ENCODE peak calls at places on chromosomes 7 and 10, in nine cellular contexts. M is IMR-90, L is A673, G is psoas muscle, D is foreskin keratinocyte, E is cardiac muscle cell, B is mammary epithelial cell, I is heart right ventricle, S is PC-3. J is an unnamed sample.

GRCh38 chr10:5478694-5479305 is 20.6 kb downstream of the CALML5 start:
- DNase-seq in M (no peak), L (no peak), G (no peak), D (no peak), E (no peak), B (no peak), I (no peak), S (no peak), J (no peak)

GRCh38 chr10:84201682-84202081 is 7.3 kb downstream of the CDHR1 start:
- DNase-seq in M (no peak), L (no peak), G (no peak), D (no peak), E (no peak), B (no peak), I (no peak), S (no peak), J (no peak)

GRCh38 chr7:23205861-23206510 is 24.1 kb downstream of the NUP42 start:
- DNase-seq in M (no peak), L (no peak), G (no peak), D (no peak), E (peak; percentile 61), B (no peak), I (no peak), S (no peak), J (no peak)

GRCh38 chr7:13802651-13803050 is 186.8 kb downstream of the ETV1 start:
- DNase-seq in M (no peak), L (no peak), G (no peak), D (no peak), E (no peak), B (no peak), I (no peak), S (no peak), J (no peak)

GRCh38 chr7:36151921-36152755 is 916 bp upstream of the EEPD1 start:
- DNase-seq in M (no peak), L (no peak), G (no peak), D (no peak), E (no peak), B (no peak), I (no peak), S (no peak), J (no peak)

GRCh38 chr7:78020131-78020873 is 221.7 kb downstream of the PHTF2 start:
- DNase-seq in M (peak; percentile 91), L (peak; percentile 86), G (peak; percentile 57), D (peak; percentile 20), E (peak; percentile 90), B (peak; percentile 60), I (peak; percentile 82), S (peak; percentile 76), J (peak; percentile 72)

GRCh38 chr10:71970331-71970730 is 6.1 kb downstream of the CHST3 start:
- DNase-seq in M (no peak), L (no peak), G (peak; percentile 73), D (no peak), E (no peak), B (peak; percentile 53), I (no peak), S (peak; percentile 69), J (peak; percentile 65)

GRCh38 chr7:16883918-16884317 is 2.1 kb upstream of the AGR3 start:
- DNase-seq in M (no peak), L (no peak), G (no peak), D (no peak), E (no peak), B (no peak), I (no peak), S (no peak), J (no peak)

GRCh38 chr7:75892634-75893272 is 13.9 kb downstream of the RHBDD2 start:
- DNase-seq in M (peak; percentile 26), L (no peak), G (peak; percentile 76), D (peak; percentile 74), E (peak; percentile 85), B (peak; percentile 78), I (peak; percentile 41), S (no peak), J (peak; percentile 72)

GRCh38 chr7:45703911-45704682 is 129.9 kb downstream of the ADCY1 start:
- DNase-seq in M (no peak), L (no peak), G (no peak), D (no peak), E (no peak), B (no peak), I (no peak), S (no peak), J (no peak)

GRCh38 chr10:94413374-94413773 is 11.0 kb downstream of the TBC1D12 start:
- DNase-seq in M (no peak), L (no peak), G (no peak), D (no peak), E (no peak), B (no peak), I (no peak), S (no peak), J (no peak)

GRCh38 chr7:30559566-30559965 is 35.1 kb upstream of the GARS1 start:
- DNase-seq in M (no peak), L (no peak), G (no peak), D (no peak), E (peak; percentile 25), B (no peak), I (no peak), S (peak; percentile 13), J (no peak)

GRCh38 chr7:108613949-108614381 is 44.3 kb downstream of the DNAJB9 start:
- DNase-seq in M (no peak), L (no peak), G (no peak), D (no peak), E (no peak), B (no peak), I (no peak), S (no peak), J (no peak)

DNA sequence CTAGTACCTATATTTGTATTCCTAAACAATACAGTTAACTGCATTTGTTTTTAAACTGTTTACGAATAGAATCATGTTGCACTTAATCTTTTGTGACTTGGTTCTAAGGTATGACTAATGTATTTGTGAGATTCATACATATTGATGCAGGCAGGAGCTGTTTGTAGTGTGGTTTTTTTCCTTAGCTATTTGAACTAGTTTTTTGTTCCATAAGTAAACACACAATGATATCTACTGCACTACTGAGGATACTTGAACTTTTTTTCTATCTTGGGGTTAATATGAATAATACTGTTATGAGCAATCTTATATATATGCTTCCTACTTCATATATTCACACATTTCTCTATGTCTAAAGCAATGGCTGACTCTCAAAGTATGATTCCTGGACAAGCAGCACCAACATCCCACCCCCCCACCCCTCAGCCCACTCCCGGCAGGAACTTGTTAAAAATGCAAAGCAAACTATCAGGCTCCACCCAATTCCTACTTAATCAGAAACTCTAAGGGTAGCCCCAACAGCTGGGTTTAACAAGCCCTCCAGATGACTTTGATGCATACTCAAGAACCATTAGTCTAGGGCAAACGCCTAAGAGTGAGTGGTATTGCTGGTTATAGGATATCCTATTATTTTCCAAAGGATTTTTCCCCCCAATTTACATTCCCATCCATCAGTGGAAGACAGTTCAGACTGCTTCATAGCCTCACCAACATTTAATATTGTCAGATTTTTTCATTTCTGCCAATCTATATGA is 25.8 kb downstream of the BRAF start:
- DNase-seq in M (peak; percentile 58), L (no peak), G (no peak), D (peak; percentile 13), E (peak; percentile 3), B (peak; percentile 6), I (no peak), S (peak; percentile 81), J (no peak)
- H3K27ac ChIP-seq in M (no peak overlapping the region), L (no peak overlapping the region), G (no peak overlapping the region), D (no peak overlapping the region), E (no peak overlapping the region), B (no peak overlapping the region), I (no peak overlapping the region), S (peak overlapping the region; percentile 66), J (no peak overlapping the region)

GRCh38 chr7:2519119-2519930 is at the start of gene LFNG:
- DNase-seq in M (peak; percentile 83), L (peak; percentile 95), G (peak; percentile 92), D (no peak), E (peak; percentile 90), B (peak; percentile 86), I (peak; percentile 86), S (peak; percentile 88), J (peak; percentile 94)
- TF ChIP-seq CTCF in M (no peak), L (no peak), G (no peak), D (peak; percentile 3), E (no peak), B (no peak), I (no peak), S (no peak), J (no peak)

GRCh38 chr7:155190608-155191536 is 106.8 kb upstream of the INSIG1 start:
- DNase-seq in M (no peak), L (peak; percentile 49), G (peak; percentile 71), D (no peak), E (peak; percentile 39), B (no peak), I (peak; percentile 35), S (peak; percentile 39), J (peak; percentile 54)
- H3K27ac ChIP-seq in M (no peak overlapping the region), L (no peak overlapping the region), G (no peak overlapping the region), D (no peak overlapping the region), E (no peak overlapping the region), B (no peak overlapping the region), I (no peak overlapping the region), S (peak overlapping the region; percentile 61), J (no peak overlapping the region)

GRCh38 chr7:135662123-135662372 is 266 bp upstream of the STMP1 start:
- DNase-seq in M (no peak), L (no peak), G (no peak), D (no peak), E (no peak), B (no peak), I (no peak), S (no peak), J (no peak)
- TF ChIP-seq CTCF in M (no peak), L (no peak), G (peak; percentile 77), D (no peak), E (no peak), B (no peak), I (peak; percentile 87), S (no peak), J (peak; percentile 84)

DNA sequence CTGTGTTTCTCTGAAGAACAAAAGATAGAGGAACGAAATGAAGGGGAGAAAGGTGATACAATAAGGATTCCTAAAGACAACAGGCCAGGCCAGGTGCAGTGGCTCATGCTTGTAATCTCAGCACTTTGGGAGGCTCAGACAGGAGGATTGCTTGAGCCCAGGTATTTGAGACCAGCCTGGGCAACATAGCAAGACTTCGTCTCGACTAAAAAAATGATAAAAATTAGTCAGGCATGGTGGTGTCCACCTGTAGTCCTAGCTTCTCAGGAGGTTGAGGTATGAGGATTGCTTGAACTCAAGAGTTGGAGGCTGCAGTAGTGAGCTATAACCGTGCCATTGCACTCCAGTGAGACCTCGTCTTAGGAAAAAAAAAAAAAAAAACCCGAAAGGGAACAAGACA is 41.4 kb upstream of the FAM3C start:
- DNase-seq in M (no peak), L (no peak), G (no peak), D (no peak), E (no peak), B (no peak), I (no peak), S (no peak), J (no peak)
- H3K27ac ChIP-seq in M (no peak overlapping the region), L (no peak overlapping the region), G (no peak overlapping the region), D (peak overlapping the region; percentile 88), E (peak overlapping the region; percentile 86), B (peak overlapping the region; percentile 70), I (peak overlapping the region; percentile 65), S (no peak overlapping the region), J (no peak overlapping the region)

GRCh38 chr7:48168159-48168558 is 3.1 kb upstream of the ABCA13 start:
- DNase-seq in M (peak; percentile 55), L (peak; percentile 37), G (no peak), D (peak; percentile 59), E (peak; percentile 58), B (peak; percentile 84), I (no peak), S (peak; percentile 67), J (no peak)
- TF ChIP-seq CTCF in M (peak; percentile 30), L (peak; percentile 41), G (no peak), D (peak; percentile 73), E (no peak), B (no peak), I (no peak), S (peak; percentile 44), J (no peak)

J was measured in RWPE1.